ENCODE peak calls at places on chromosomes 4 and X, in five cellular contexts. One of them, this sample, is unnamed.

GRCh38 chr4:7382634-7383014 is 52.1 kb downstream of the PSAPL1 start:
- DNase-seq in A549: no peak
- DNase-seq in spleen: peak; percentile 56
- DNase-seq in HepG2: no peak
- DNase-seq in HCT116: no peak
- DNase-seq in this sample: no peak

GRCh38 chrX:115360220-115360781 is 70.8 kb downstream of the LUZP4 start:
- DNase-seq in HepG2: no peak
- DNase-seq in HCT116: no peak
- DNase-seq in spleen: no peak
- DNase-seq in A549: no peak
- DNase-seq in this sample: no peak

GRCh38 chr4:2804973-2805501 is 12.2 kb downstream of the SH3BP2 start:
- DNase-seq in HepG2: no peak
- DNase-seq in A549: no peak
- DNase-seq in spleen: peak; percentile 81
- DNase-seq in HCT116: no peak
- DNase-seq in this sample: no peak

GRCh38 chr4:16083217-16084191 is at the start of gene PROM1:
- DNase-seq in HCT116: peak; percentile 37
- DNase-seq in A549: no peak
- DNase-seq in HepG2: peak; percentile 3
- DNase-seq in spleen: peak; percentile 73
- DNase-seq in this sample: no peak

GRCh38 chrX:72381439-72382198 is 75.9 kb upstream of the CITED1 start:
- DNase-seq in spleen: no peak
- DNase-seq in HCT116: no peak
- DNase-seq in A549: peak; percentile 3
- DNase-seq in HepG2: peak; percentile 70
- DNase-seq in this sample: no peak

GRCh38 chr4:31917334-31917733 is 1197.2 kb downstream of the PCDH7 start:
- DNase-seq in A549: no peak
- DNase-seq in HepG2: no peak
- DNase-seq in spleen: no peak
- DNase-seq in HCT116: no peak
- DNase-seq in this sample: no peak

GRCh38 chrX:151974336-151975227 is at the start of gene GABRE:
- DNase-seq in spleen: no peak
- DNase-seq in HCT116: no peak
- DNase-seq in A549: peak; percentile 52
- DNase-seq in HepG2: no peak
- DNase-seq in this sample: no peak

GRCh38 chrX:136780738-136781137 is at the start of gene ARHGEF6:
- DNase-seq in A549: no peak
- DNase-seq in HepG2: no peak
- DNase-seq in spleen: no peak
- DNase-seq in HCT116: no peak
- DNase-seq in this sample: no peak

GRCh38 chr4:149795256-149795655 is 20.4 kb downstream of the IQCM start:
- DNase-seq in HCT116: no peak
- DNase-seq in A549: no peak
- DNase-seq in spleen: no peak
- DNase-seq in HepG2: peak; percentile 23
- DNase-seq in this sample: no peak

GRCh38 chr4:158811704-158812103 is 42.9 kb downstream of the FNIP2 start:
- DNase-seq in HCT116: no peak
- DNase-seq in HepG2: no peak
- DNase-seq in spleen: no peak
- DNase-seq in A549: no peak
- DNase-seq in this sample: no peak

GRCh38 chr4:158811216-158811540 is 42.4 kb downstream of the FNIP2 start:
- DNase-seq in A549: no peak
- DNase-seq in spleen: no peak
- DNase-seq in HCT116: no peak
- DNase-seq in HepG2: no peak
- DNase-seq in this sample: no peak

GRCh38 chr4:158809611-158810486 is 41.0 kb downstream of the FNIP2 start:
- DNase-seq in HepG2: no peak
- DNase-seq in HCT116: peak; percentile 6
- DNase-seq in spleen: no peak
- DNase-seq in A549: peak; percentile 52
- DNase-seq in this sample: no peak

GRCh38 chr4:158812133-158812532 is 43.3 kb downstream of the FNIP2 start:
- DNase-seq in HepG2: no peak
- DNase-seq in A549: no peak
- DNase-seq in HCT116: no peak
- DNase-seq in spleen: no peak
- DNase-seq in this sample: no peak

GRCh38 chr4:158810487-158811215 is 41.8 kb downstream of the FNIP2 start:
- DNase-seq in HCT116: peak; percentile 8
- DNase-seq in A549: peak; percentile 36
- DNase-seq in HepG2: no peak
- DNase-seq in spleen: no peak
- DNase-seq in this sample: peak; percentile 26
- TF ChIP-seq POLR2A in HCT116: no peak
- TF ChIP-seq POLR2A in A549: no peak
- TF ChIP-seq POLR2A in HepG2: no peak
- TF ChIP-seq POLR2A in spleen: no peak
- TF ChIP-seq POLR2A in this sample: no peak

GRCh38 chr4:22014222-22014741 is 65.7 kb upstream of the KCNIP4 start:
- DNase-seq in spleen: no peak
- DNase-seq in HCT116: no peak
- DNase-seq in HepG2: no peak
- DNase-seq in A549: no peak
- DNase-seq in this sample: no peak

GRCh38 chr4:22021116-22021515 is 72.5 kb upstream of the KCNIP4 start:
- DNase-seq in A549: no peak
- DNase-seq in HCT116: no peak
- DNase-seq in HepG2: no peak
- DNase-seq in spleen: no peak
- DNase-seq in this sample: no peak

GRCh38 chr4:22019676-22020075 is 71.1 kb upstream of the KCNIP4 start:
- DNase-seq in HCT116: no peak
- DNase-seq in spleen: no peak
- DNase-seq in A549: no peak
- DNase-seq in HepG2: no peak
- DNase-seq in this sample: no peak
- TF ChIP-seq POLR2A in HCT116: no peak
- TF ChIP-seq POLR2A in spleen: no peak
- TF ChIP-seq POLR2A in A549: no peak
- TF ChIP-seq POLR2A in HepG2: no peak
- TF ChIP-seq POLR2A in this sample: no peak

DNA sequence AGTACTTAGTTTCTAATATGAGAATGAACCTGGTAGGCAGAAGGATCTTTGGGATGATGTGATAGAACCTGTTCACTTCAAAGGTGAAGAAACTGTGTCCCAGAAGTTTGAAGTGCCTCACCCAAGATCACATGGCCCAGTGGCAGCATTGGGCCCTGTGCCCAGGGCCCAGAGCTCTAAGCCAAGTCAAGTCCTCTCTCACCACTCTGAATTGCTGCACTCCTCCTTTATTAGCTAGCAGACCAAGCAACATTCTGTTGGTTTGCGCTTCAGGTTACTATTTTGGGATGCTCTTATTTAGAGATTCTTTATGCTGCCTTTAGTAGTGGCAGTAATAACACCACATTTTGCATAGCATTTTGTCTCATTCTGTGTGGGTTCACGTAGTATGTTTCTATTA is 82.7 kb downstream of the PARM1 start:
- DNase-seq in HepG2: no peak
- DNase-seq in A549: no peak
- DNase-seq in HCT116: no peak
- DNase-seq in spleen: no peak
- DNase-seq in this sample: no peak
- TF ChIP-seq POLR2A in HepG2: no peak
- TF ChIP-seq POLR2A in A549: no peak
- TF ChIP-seq POLR2A in HCT116: no peak
- TF ChIP-seq POLR2A in spleen: no peak
- TF ChIP-seq POLR2A in this sample: no peak

DNA sequence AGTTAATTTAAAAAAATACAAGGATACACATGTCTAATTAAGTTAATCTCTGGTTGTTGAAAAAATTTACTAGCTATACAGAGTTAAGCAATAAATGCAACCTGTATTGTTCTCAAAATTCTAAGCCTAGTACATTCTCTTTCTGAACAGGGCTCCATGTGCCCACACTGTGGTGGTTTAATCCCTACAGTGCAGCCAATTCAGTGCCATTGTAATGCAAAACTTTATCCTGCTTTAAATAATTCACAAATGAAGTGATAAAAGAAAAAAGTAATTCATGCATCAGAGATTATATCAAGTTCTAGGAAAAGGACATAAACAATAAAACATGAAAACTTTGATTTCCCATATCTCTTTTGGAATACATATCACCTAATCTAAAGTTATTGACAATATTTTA is 1089.2 kb downstream of the C4orf33 start:
- DNase-seq in A549: no peak
- DNase-seq in HepG2: no peak
- DNase-seq in HCT116: no peak
- DNase-seq in spleen: no peak
- DNase-seq in this sample: no peak
- TF ChIP-seq POLR2A in A549: no peak
- TF ChIP-seq POLR2A in HepG2: no peak
- TF ChIP-seq POLR2A in HCT116: no peak
- TF ChIP-seq POLR2A in spleen: no peak
- TF ChIP-seq POLR2A in this sample: no peak

This sample was measured in H54.